ENCODE peak calls at places on chromosomes 3 and 15, in seven cellular contexts. One of them, this sample, is unnamed.

GRCh38 chr3:61439116-61439459 is 122.3 kb upstream of the PTPRG start:
- DNase-seq in GM12878: no peak
- DNase-seq in Panc1: no peak
- DNase-seq in H1: no peak
- DNase-seq in HCT116: no peak
- DNase-seq in K562: no peak
- DNase-seq in SK-N-SH: no peak
- DNase-seq in this sample: no peak

GRCh38 chr3:82087958-82088357 is 326.5 kb upstream of the GBE1 start:
- DNase-seq in K562: no peak
- DNase-seq in GM12878: no peak
- DNase-seq in SK-N-SH: no peak
- DNase-seq in H1: no peak
- DNase-seq in HCT116: no peak
- DNase-seq in Panc1: peak
- DNase-seq in this sample: peak

GRCh38 chr3:122975163-122975923 is 52.2 kb downstream of the SEMA5B start:
- DNase-seq in GM12878: no peak
- DNase-seq in H1: no peak
- DNase-seq in SK-N-SH: peak
- DNase-seq in Panc1: no peak
- DNase-seq in HCT116: no peak
- DNase-seq in K562: no peak
- DNase-seq in this sample: no peak

GRCh38 chr15:92619380-92620101 is 36.0 kb downstream of the FAM174B start:
- DNase-seq in SK-N-SH: no peak
- DNase-seq in K562: no peak
- DNase-seq in H1: no peak
- DNase-seq in HCT116: no peak
- DNase-seq in Panc1: no peak
- DNase-seq in GM12878: no peak
- DNase-seq in this sample: no peak

GRCh38 chr3:85842081-85842480 is 883.3 kb downstream of the CADM2 start:
- DNase-seq in GM12878: no peak
- DNase-seq in Panc1: no peak
- DNase-seq in SK-N-SH: no peak
- DNase-seq in HCT116: no peak
- DNase-seq in H1: no peak
- DNase-seq in K562: no peak
- DNase-seq in this sample: no peak

GRCh38 chr15:75185271-75186029 is 16.2 kb upstream of the C15orf39 start:
- DNase-seq in SK-N-SH: no peak
- DNase-seq in Panc1: no peak
- DNase-seq in HCT116: no peak
- DNase-seq in H1: no peak
- DNase-seq in GM12878: no peak
- DNase-seq in K562: no peak
- DNase-seq in this sample: no peak

GRCh38 chr3:133479895-133480669 is 80.2 kb downstream of the BFSP2 start:
- DNase-seq in HCT116: peak
- DNase-seq in SK-N-SH: no peak
- DNase-seq in K562: no peak
- DNase-seq in H1: no peak
- DNase-seq in GM12878: peak
- DNase-seq in Panc1: no peak
- DNase-seq in this sample: peak

GRCh38 chr3:48952510-48953118 is 34.0 kb downstream of the ARIH2 start:
- DNase-seq in Panc1: no peak
- DNase-seq in K562: peak
- DNase-seq in GM12878: no peak
- DNase-seq in HCT116: peak
- DNase-seq in SK-N-SH: peak
- DNase-seq in H1: peak
- DNase-seq in this sample: peak

GRCh38 chr3:31895471-31895870 is 85.6 kb downstream of the OSBPL10 start:
- DNase-seq in SK-N-SH: no peak
- DNase-seq in GM12878: no peak
- DNase-seq in HCT116: no peak
- DNase-seq in H1: no peak
- DNase-seq in K562: no peak
- DNase-seq in Panc1: no peak
- DNase-seq in this sample: no peak

GRCh38 chr15:87597346-87598052 is 659.0 kb downstream of the NTRK3 start:
- DNase-seq in HCT116: no peak
- DNase-seq in GM12878: no peak
- DNase-seq in SK-N-SH: no peak
- DNase-seq in H1: no peak
- DNase-seq in K562: no peak
- DNase-seq in Panc1: no peak
- DNase-seq in this sample: no peak

GRCh38 chr15:31405200-31405929 is 78.7 kb downstream of the KLF13 start:
- DNase-seq in H1: no peak
- DNase-seq in GM12878: no peak
- DNase-seq in K562: no peak
- DNase-seq in SK-N-SH: no peak
- DNase-seq in Panc1: no peak
- DNase-seq in HCT116: no peak
- DNase-seq in this sample: peak

GRCh38 chr15:74988007-74988800 is 7.2 kb upstream of the SCAMP5 start:
- DNase-seq in HCT116: peak
- DNase-seq in Panc1: no peak
- DNase-seq in H1: peak
- DNase-seq in GM12878: no peak
- DNase-seq in K562: peak
- DNase-seq in SK-N-SH: peak
- DNase-seq in this sample: peak

GRCh38 chr15:89502867-89503595 is 6.6 kb upstream of the RHCG start:
- DNase-seq in H1: no peak
- DNase-seq in HCT116: no peak
- DNase-seq in GM12878: no peak
- DNase-seq in K562: no peak
- DNase-seq in SK-N-SH: no peak
- DNase-seq in Panc1: no peak
- DNase-seq in this sample: no peak

GRCh38 chr3:118526758-118527526 is 507.7 kb downstream of the IGSF11 start:
- DNase-seq in Panc1: no peak
- DNase-seq in K562: no peak
- DNase-seq in SK-N-SH: no peak
- DNase-seq in GM12878: peak
- DNase-seq in HCT116: no peak
- DNase-seq in H1: no peak
- DNase-seq in this sample: no peak

GRCh38 chr3:17555525-17555924 is 186.9 kb downstream of the TBC1D5 start:
- DNase-seq in GM12878: no peak
- DNase-seq in SK-N-SH: no peak
- DNase-seq in Panc1: no peak
- DNase-seq in H1: no peak
- DNase-seq in K562: no peak
- DNase-seq in HCT116: no peak
- DNase-seq in this sample: no peak

GRCh38 chr15:75725719-75726607 is 13.3 kb upstream of the CSPG4 start:
- DNase-seq in Panc1: no peak
- DNase-seq in H1: no peak
- DNase-seq in HCT116: no peak
- DNase-seq in K562: no peak
- DNase-seq in GM12878: no peak
- DNase-seq in SK-N-SH: no peak
- DNase-seq in this sample: no peak

GRCh38 chr3:19931180-19931692 is 2.8 kb downstream of the EFHB start:
- DNase-seq in HCT116: no peak
- DNase-seq in SK-N-SH: no peak
- DNase-seq in Panc1: no peak
- DNase-seq in GM12878: peak
- DNase-seq in H1: no peak
- DNase-seq in K562: peak
- DNase-seq in this sample: no peak

GRCh38 chr3:70308760-70309159 is 3.7 kb downstream of the MDFIC2 start:
- DNase-seq in Panc1: no peak
- DNase-seq in SK-N-SH: peak
- DNase-seq in GM12878: no peak
- DNase-seq in HCT116: no peak
- DNase-seq in K562: peak
- DNase-seq in H1: no peak
- DNase-seq in this sample: no peak

GRCh38 chr15:69504352-69505040 is 51.9 kb downstream of the RPLP1 start:
- DNase-seq in GM12878: no peak
- DNase-seq in H1: no peak
- DNase-seq in K562: no peak
- DNase-seq in SK-N-SH: no peak
- DNase-seq in Panc1: no peak
- DNase-seq in HCT116: no peak
- DNase-seq in this sample: no peak

GRCh38 chr15:69305204-69305931 is 6.7 kb downstream of the PAQR5 start:
- DNase-seq in SK-N-SH: no peak
- DNase-seq in HCT116: peak
- DNase-seq in GM12878: no peak
- DNase-seq in K562: peak
- DNase-seq in Panc1: peak
- DNase-seq in H1: no peak
- DNase-seq in this sample: peak

GRCh38 chr15:67142142-67143092 is 77.0 kb downstream of the SMAD3 start:
- DNase-seq in GM12878: no peak
- DNase-seq in H1: no peak
- DNase-seq in Panc1: no peak
- DNase-seq in K562: no peak
- DNase-seq in HCT116: no peak
- DNase-seq in SK-N-SH: peak
- DNase-seq in this sample: no peak

GRCh38 chr3:18153571-18154173 is 271.5 kb downstream of the SATB1 start:
- DNase-seq in GM12878: no peak
- DNase-seq in H1: no peak
- DNase-seq in SK-N-SH: no peak
- DNase-seq in K562: no peak
- DNase-seq in HCT116: peak
- DNase-seq in Panc1: no peak
- DNase-seq in this sample: no peak

GRCh38 chr3:157444789-157445188 is 8.1 kb downstream of the PTX3 start:
- DNase-seq in K562: no peak
- DNase-seq in HCT116: no peak
- DNase-seq in SK-N-SH: no peak
- DNase-seq in GM12878: no peak
- DNase-seq in Panc1: no peak
- DNase-seq in H1: no peak
- DNase-seq in this sample: no peak

GRCh38 chr3:66115858-66116654 is 77.3 kb upstream of the MAGI1 start:
- DNase-seq in Panc1: no peak
- DNase-seq in HCT116: peak
- DNase-seq in H1: no peak
- DNase-seq in GM12878: no peak
- DNase-seq in SK-N-SH: peak
- DNase-seq in K562: no peak
- DNase-seq in this sample: peak

GRCh38 chr15:38672814-38673292 is 108.2 kb upstream of the RASGRP1 start:
- DNase-seq in H1: no peak
- DNase-seq in GM12878: peak
- DNase-seq in K562: no peak
- DNase-seq in Panc1: no peak
- DNase-seq in SK-N-SH: no peak
- DNase-seq in HCT116: no peak
- DNase-seq in this sample: no peak

DNA sequence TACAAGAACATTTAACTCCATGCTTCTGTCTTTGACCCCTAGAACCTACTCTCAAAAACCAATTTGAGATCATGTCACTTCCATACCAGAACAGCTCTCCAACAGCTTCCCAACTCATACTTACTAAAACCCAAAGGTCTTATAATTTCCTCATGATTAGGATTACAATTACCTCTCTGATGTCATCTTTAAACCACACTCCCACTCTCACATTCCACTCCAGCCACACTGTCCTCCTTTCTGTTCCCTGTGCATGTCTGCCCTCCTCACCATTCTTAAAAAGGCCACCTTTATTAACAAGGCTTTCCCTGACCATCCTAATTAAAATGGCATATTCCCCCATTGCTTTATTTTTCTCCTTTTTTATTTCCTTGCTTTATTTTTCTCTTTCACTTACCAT is 18.9 kb downstream of the PHC3 start:
- DNase-seq in Panc1: no peak
- DNase-seq in GM12878: no peak
- DNase-seq in H1: no peak
- DNase-seq in HCT116: no peak
- DNase-seq in SK-N-SH: no peak
- DNase-seq in K562: no peak
- DNase-seq in this sample: no peak
- TF ChIP-seq SIN3A in Panc1: no peak
- TF ChIP-seq SIN3A in GM12878: no peak
- TF ChIP-seq SIN3A in H1: no peak
- TF ChIP-seq SIN3A in HCT116: no peak
- TF ChIP-seq SIN3A in SK-N-SH: no peak
- TF ChIP-seq SIN3A in K562: no peak
- TF ChIP-seq SIN3A in this sample: no peak

GRCh38 chr3:11514191-11514770 is 129.4 kb downstream of the VGLL4 start:
- DNase-seq in Panc1: no peak
- DNase-seq in SK-N-SH: no peak
- DNase-seq in H1: no peak
- DNase-seq in GM12878: no peak
- DNase-seq in HCT116: no peak
- DNase-seq in K562: no peak
- DNase-seq in this sample: peak
- TF ChIP-seq SIN3A in Panc1: no peak
- TF ChIP-seq SIN3A in SK-N-SH: no peak
- TF ChIP-seq SIN3A in H1: no peak
- TF ChIP-seq SIN3A in GM12878: no peak
- TF ChIP-seq SIN3A in HCT116: no peak
- TF ChIP-seq SIN3A in K562: no peak
- TF ChIP-seq SIN3A in this sample: no peak

GRCh38 chr3:42533161-42533897 is 30.9 kb downstream of the VIPR1 start:
- DNase-seq in Panc1: no peak
- DNase-seq in SK-N-SH: no peak
- DNase-seq in GM12878: no peak
- DNase-seq in H1: no peak
- DNase-seq in HCT116: no peak
- DNase-seq in K562: no peak
- DNase-seq in this sample: no peak
- TF ChIP-seq SIN3A in Panc1: no peak
- TF ChIP-seq SIN3A in SK-N-SH: no peak
- TF ChIP-seq SIN3A in GM12878: no peak
- TF ChIP-seq SIN3A in H1: no peak
- TF ChIP-seq SIN3A in HCT116: no peak
- TF ChIP-seq SIN3A in K562: no peak
- TF ChIP-seq SIN3A in this sample: no peak

DNA sequence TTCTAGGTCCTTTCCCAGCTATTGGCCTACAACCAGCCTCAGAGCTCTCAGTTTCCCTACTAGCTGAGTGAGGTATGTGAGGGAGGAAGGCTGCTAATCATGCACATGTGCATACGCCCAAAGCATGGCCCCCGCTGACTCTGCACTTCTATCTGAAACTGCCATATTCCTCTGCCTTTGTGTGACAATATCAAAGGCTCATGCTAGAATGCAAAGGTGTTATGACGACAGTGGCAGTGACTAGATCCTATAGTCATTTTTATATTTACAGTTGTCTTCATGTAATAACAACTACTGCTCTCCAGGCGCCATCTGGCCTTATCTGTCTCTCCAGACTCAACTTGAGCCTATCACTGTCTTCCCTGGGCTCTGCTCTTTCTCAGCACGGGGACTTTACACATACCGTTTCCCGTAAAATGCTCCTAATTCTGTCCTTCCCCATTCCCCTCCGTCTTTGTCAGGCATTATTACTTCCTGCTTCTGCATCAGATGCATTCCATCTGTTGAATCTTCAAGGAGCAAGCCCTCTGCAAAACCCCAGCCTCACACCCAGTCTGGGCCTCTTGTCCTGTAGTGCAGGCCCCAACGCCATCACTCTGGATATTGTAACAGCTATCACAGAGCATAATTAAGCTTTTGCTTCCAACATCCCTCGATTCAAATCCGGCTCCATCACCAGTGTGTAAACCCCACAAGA is 102.5 kb downstream of the PDCD6IP start:
- DNase-seq in HCT116: no peak
- DNase-seq in H1: no peak
- DNase-seq in K562: peak
- DNase-seq in Panc1: no peak
- DNase-seq in SK-N-SH: no peak
- DNase-seq in GM12878: no peak
- DNase-seq in this sample: no peak
- TF ChIP-seq SIN3A in HCT116: no peak
- TF ChIP-seq SIN3A in H1: no peak
- TF ChIP-seq SIN3A in K562: peak
- TF ChIP-seq SIN3A in Panc1: no peak
- TF ChIP-seq SIN3A in SK-N-SH: no peak
- TF ChIP-seq SIN3A in GM12878: no peak
- TF ChIP-seq SIN3A in this sample: no peak